ENCODE peak calls at places on chromosome 1, in six cellular contexts. T is stimulated activated CD8-positive, alpha-beta memory T cell treated with anti-CD3 and anti-CD28 coated beads, Interleukin-4, amount 100 ng/mL, for 4 hours; O is hepatic stellate cell; H is esophagus squamous epithelium; R is HTR-8/SVneo; X is kidney glomerular epithelial cell. N is an unnamed sample.

GRCh38 chr1:93907718-93908117 is 1.5 kb downstream of the GCLM start:
- DNase-seq in T (no peak), O (no peak), H (no peak), R (peak), X (peak), N (peak)

GRCh38 chr1:119773711-119774241 is 5.1 kb upstream of the HMGCS2 start:
- DNase-seq in T (no peak), O (no peak), H (no peak), R (no peak), X (peak), N (peak)

GRCh38 chr1:111737216-111738132 is 1.7 kb downstream of the INKA2 start:
- DNase-seq in T (no peak), O (no peak), H (no peak), R (no peak), X (no peak), N (no peak)

GRCh38 chr1:169300854-169301253 is 66.7 kb downstream of the NME7 start:
- DNase-seq in T (no peak), O (no peak), H (no peak), R (no peak), X (no peak), N (no peak)

GRCh38 chr1:230286166-230286889 is 139.8 kb downstream of the PGBD5 start:
- DNase-seq in T (no peak), O (no peak), H (no peak), R (no peak), X (no peak), N (no peak)

GRCh38 chr1:160781129-160781808 is 14.7 kb upstream of the LY9 start:
- DNase-seq in T (no peak), O (no peak), H (no peak), R (no peak), X (no peak), N (no peak)

GRCh38 chr1:9352364-9353140 is 59.9 kb downstream of the SPSB1 start:
- DNase-seq in T (no peak), O (no peak), H (no peak), R (no peak), X (no peak), N (no peak)

GRCh38 chr1:224707849-224708725 is 92.0 kb downstream of the CNIH3 start:
- DNase-seq in T (no peak), O (peak), H (no peak), R (peak), X (peak), N (peak)

GRCh38 chr1:48202030-48202752 is 20.3 kb upstream of the SLC5A9 start:
- DNase-seq in T (no peak), O (peak), H (no peak), R (no peak), X (peak), N (peak)

GRCh38 chr1:220272047-220272840 is at the start of gene RAB3GAP2:
- DNase-seq in T (peak), O (peak), H (peak), R (peak), X (peak), N (peak)

GRCh38 chr1:224791362-224791941 is 138.0 kb upstream of the DNAH14 start:
- DNase-seq in T (no peak), O (no peak), H (no peak), R (no peak), X (no peak), N (no peak)

GRCh38 chr1:205600085-205600484 is 31.7 kb downstream of the ELK4 start:
- DNase-seq in T (no peak), O (peak), H (no peak), R (no peak), X (peak), N (peak)

GRCh38 chr1:87305096-87305495 is 23.6 kb upstream of the LMO4 start:
- DNase-seq in T (no peak), O (no peak), H (no peak), R (no peak), X (no peak), N (no peak)

GRCh38 chr1:38038836-38039235 is 7.8 kb downstream of the POU3F1 start:
- DNase-seq in T (no peak), O (no peak), H (no peak), R (no peak), X (peak), N (peak)

GRCh38 chr1:21586926-21587601 is 77.8 kb downstream of the ALPL start:
- DNase-seq in T (no peak), O (peak), H (no peak), R (peak), X (peak), N (peak)

GRCh38 chr1:178238722-178239510 is 145.0 kb downstream of the RASAL2 start:
- DNase-seq in T (no peak), O (peak), H (no peak), R (peak), X (peak), N (peak)

GRCh38 chr1:167083066-167083682 is 7.0 kb downstream of the GPA33 start:
- DNase-seq in T (no peak), O (no peak), H (no peak), R (no peak), X (no peak), N (no peak)

GRCh38 chr1:161193561-161194235 is 5.2 kb downstream of the ADAMTS4 start:
- DNase-seq in T (no peak), O (no peak), H (no peak), R (no peak), X (no peak), N (no peak)

N was measured in iris pigment epithelial cell.